ENCODE peak calls at places on chromosomes 2 and 18, in four cellular contexts. One of them, this sample, is unnamed.

GRCh38 chr18:34971313-34971712 is 69.9 kb upstream of the MAPRE2 start:
- DNase-seq in ovary: no peak
- DNase-seq in breast epithelium: no peak
- DNase-seq in PC-3: peak; percentile 35
- DNase-seq in this sample: peak; percentile 5

GRCh38 chr2:31909661-31910060 is 101.1 kb downstream of the MEMO1 start:
- DNase-seq in PC-3: no peak
- DNase-seq in ovary: no peak
- DNase-seq in breast epithelium: no peak
- DNase-seq in this sample: no peak

GRCh38 chr2:165667375-165667774 is 126.7 kb downstream of the GALNT3 start:
- DNase-seq in ovary: no peak
- DNase-seq in breast epithelium: no peak
- DNase-seq in PC-3: no peak
- DNase-seq in this sample: no peak

GRCh38 chr2:197828464-197829135 is 24.2 kb downstream of the PLCL1 start:
- DNase-seq in ovary: no peak
- DNase-seq in PC-3: no peak
- DNase-seq in breast epithelium: no peak
- DNase-seq in this sample: no peak

GRCh38 chr2:9692392-9693137 is 61.8 kb upstream of the YWHAQ start:
- DNase-seq in breast epithelium: no peak
- DNase-seq in PC-3: no peak
- DNase-seq in ovary: no peak
- DNase-seq in this sample: peak; percentile 50

GRCh38 chr18:51337406-51337805 is 139.9 kb upstream of the MEX3C start:
- DNase-seq in PC-3: no peak
- DNase-seq in ovary: no peak
- DNase-seq in breast epithelium: no peak
- DNase-seq in this sample: no peak

GRCh38 chr2:128733450-128733849 is 414.8 kb upstream of the HS6ST1 start:
- DNase-seq in PC-3: no peak
- DNase-seq in ovary: no peak
- DNase-seq in breast epithelium: no peak
- DNase-seq in this sample: no peak

GRCh38 chr18:21183670-21184069 is 58.4 kb upstream of the GREB1L start:
- DNase-seq in PC-3: peak; percentile 50
- DNase-seq in ovary: no peak
- DNase-seq in breast epithelium: no peak
- DNase-seq in this sample: peak; percentile 26

GRCh38 chr2:44061469-44061868 is 65.7 kb upstream of the LRPPRC start:
- DNase-seq in breast epithelium: no peak
- DNase-seq in ovary: no peak
- DNase-seq in PC-3: no peak
- DNase-seq in this sample: no peak

GRCh38 chr2:176066645-176067586 is 16.8 kb downstream of the EVX2 start:
- DNase-seq in breast epithelium: no peak
- DNase-seq in PC-3: no peak
- DNase-seq in ovary: no peak
- DNase-seq in this sample: no peak

GRCh38 chr2:233007739-233008138 is 5.3 kb downstream of the NGEF start:
- DNase-seq in ovary: no peak
- DNase-seq in breast epithelium: peak; percentile 15
- DNase-seq in PC-3: no peak
- DNase-seq in this sample: no peak

GRCh38 chr2:28583899-28584553 is 88.2 kb downstream of the PLB1 start:
- DNase-seq in breast epithelium: no peak
- DNase-seq in PC-3: peak; percentile 97
- DNase-seq in ovary: peak; percentile 68
- DNase-seq in this sample: peak; percentile 98

GRCh38 chr2:239262484-239263230 is 138.2 kb downstream of the HDAC4 start:
- DNase-seq in breast epithelium: no peak
- DNase-seq in ovary: no peak
- DNase-seq in PC-3: no peak
- DNase-seq in this sample: no peak

GRCh38 chr18:44568343-44568742 is 112.3 kb upstream of the SETBP1 start:
- DNase-seq in breast epithelium: no peak
- DNase-seq in PC-3: no peak
- DNase-seq in ovary: no peak
- DNase-seq in this sample: no peak

GRCh38 chr18:26543368-26543767 is 5.0 kb downstream of the KCTD1 start:
- DNase-seq in breast epithelium: no peak
- DNase-seq in ovary: no peak
- DNase-seq in PC-3: no peak
- DNase-seq in this sample: no peak

GRCh38 chr2:85439986-85440385 is 21.5 kb downstream of the SH2D6 start:
- DNase-seq in breast epithelium: no peak
- DNase-seq in PC-3: no peak
- DNase-seq in ovary: no peak
- DNase-seq in this sample: no peak

GRCh38 chr2:27762951-27763906 is 8.3 kb upstream of the MRPL33 start:
- DNase-seq in PC-3: no peak
- DNase-seq in breast epithelium: no peak
- DNase-seq in ovary: no peak
- DNase-seq in this sample: no peak

GRCh38 chr2:39468574-39469331 is 31.7 kb upstream of the MAP4K3 start:
- DNase-seq in ovary: no peak
- DNase-seq in breast epithelium: no peak
- DNase-seq in PC-3: no peak
- DNase-seq in this sample: no peak

GRCh38 chr2:159292157-159292556 is 5.7 kb upstream of the WDSUB1 start:
- DNase-seq in breast epithelium: no peak
- DNase-seq in PC-3: no peak
- DNase-seq in ovary: no peak
- DNase-seq in this sample: no peak

GRCh38 chr2:210086292-210086691 is 83.9 kb downstream of the RPE start:
- DNase-seq in PC-3: peak; percentile 8
- DNase-seq in breast epithelium: no peak
- DNase-seq in ovary: no peak
- DNase-seq in this sample: no peak

GRCh38 chr2:3233877-3234276 is 143.7 kb downstream of the EIPR1 start:
- DNase-seq in breast epithelium: peak; percentile 59
- DNase-seq in PC-3: no peak
- DNase-seq in ovary: no peak
- DNase-seq in this sample: no peak

GRCh38 chr2:210421916-210422315 is 54.6 kb downstream of the LANCL1 start:
- DNase-seq in breast epithelium: no peak
- DNase-seq in PC-3: no peak
- DNase-seq in ovary: no peak
- DNase-seq in this sample: no peak

GRCh38 chr2:183678908-183679307 is 554.7 kb downstream of the NUP35 start:
- DNase-seq in ovary: no peak
- DNase-seq in PC-3: no peak
- DNase-seq in breast epithelium: no peak
- DNase-seq in this sample: no peak

GRCh38 chr2:109355192-109355843 is 226.3 kb downstream of the SH3RF3 start:
- DNase-seq in ovary: no peak
- DNase-seq in PC-3: no peak
- DNase-seq in breast epithelium: no peak
- DNase-seq in this sample: no peak

GRCh38 chr2:28956415-28956826 is 24.7 kb upstream of the TOGARAM2 start:
- DNase-seq in PC-3: no peak
- DNase-seq in ovary: no peak
- DNase-seq in breast epithelium: no peak
- DNase-seq in this sample: peak; percentile 47

GRCh38 chr2:71711470-71711857 is 258.1 kb downstream of the DYSF start:
- DNase-seq in PC-3: peak; percentile 11
- DNase-seq in ovary: no peak
- DNase-seq in breast epithelium: no peak
- DNase-seq in this sample: no peak

GRCh38 chr2:222115296-222115695 is 183.5 kb downstream of the PAX3 start:
- DNase-seq in ovary: no peak
- DNase-seq in PC-3: no peak
- DNase-seq in breast epithelium: no peak
- DNase-seq in this sample: no peak

GRCh38 chr2:231395188-231396057 is at the start of gene B3GNT7:
- DNase-seq in breast epithelium: no peak
- DNase-seq in PC-3: no peak
- DNase-seq in ovary: no peak
- DNase-seq in this sample: no peak

GRCh38 chr2:231392431-231393148 is 2.9 kb upstream of the B3GNT7 start:
- DNase-seq in ovary: no peak
- DNase-seq in breast epithelium: no peak
- DNase-seq in PC-3: no peak
- DNase-seq in this sample: no peak

GRCh38 chr2:231393149-231394131 is 2.1 kb upstream of the B3GNT7 start:
- DNase-seq in ovary: no peak
- DNase-seq in breast epithelium: no peak
- DNase-seq in PC-3: no peak
- DNase-seq in this sample: no peak

GRCh38 chr2:231396058-231396821 is 730 bp downstream of the B3GNT7 start:
- DNase-seq in ovary: no peak
- DNase-seq in PC-3: no peak
- DNase-seq in breast epithelium: no peak
- DNase-seq in this sample: no peak

DNA sequence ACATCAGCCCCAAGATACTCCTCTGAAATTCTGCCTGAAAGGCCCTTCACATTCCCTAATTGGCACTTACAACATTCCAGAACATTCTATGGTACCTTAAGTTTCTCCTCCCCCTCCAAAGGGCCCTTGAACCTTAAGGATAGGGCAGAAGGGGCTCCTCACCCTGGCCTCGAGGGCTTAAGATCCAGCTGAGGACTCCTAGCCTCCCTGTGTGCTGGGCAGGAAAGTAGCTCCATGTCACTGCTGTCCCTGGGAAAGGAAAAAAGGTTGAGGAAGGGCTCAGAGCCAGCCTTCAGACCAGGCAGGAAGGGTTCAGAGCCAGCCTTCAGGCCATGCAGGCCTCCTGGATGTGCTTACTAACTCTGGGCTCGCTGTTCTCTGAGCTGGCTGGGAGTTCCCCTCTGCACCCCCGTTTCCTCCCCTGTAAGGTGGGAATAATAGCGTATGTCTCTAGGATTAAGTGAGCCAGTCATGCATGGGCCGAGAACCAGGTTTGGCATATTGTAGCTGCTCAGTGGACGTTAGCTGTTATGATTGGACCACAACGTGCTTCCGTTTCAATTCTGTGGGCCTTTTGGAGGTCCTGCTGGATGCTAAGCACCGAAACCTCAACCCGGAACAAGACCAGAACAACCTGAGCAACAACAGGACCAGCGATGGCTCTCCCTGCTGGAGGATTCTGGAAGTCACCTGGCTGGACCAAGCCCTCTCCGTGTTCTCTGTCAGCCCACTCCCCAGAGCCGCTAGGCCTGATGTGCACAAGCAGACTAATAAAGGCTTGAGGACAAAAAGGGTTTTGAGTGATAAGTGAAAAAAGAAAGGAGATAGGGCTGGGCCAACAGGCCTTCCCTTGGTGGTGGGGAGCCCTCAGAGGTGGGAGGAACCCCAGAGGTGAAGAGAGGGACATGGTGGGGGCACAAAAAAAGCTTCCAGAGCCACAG is 1.0 kb upstream of the B3GNT7 start:
- DNase-seq in PC-3: peak; percentile 28
- DNase-seq in breast epithelium: no peak
- DNase-seq in ovary: no peak
- DNase-seq in this sample: no peak
- H3K27ac ChIP-seq in PC-3: no peak overlapping the region
- H3K27ac ChIP-seq in breast epithelium: peak overlapping the region; percentile 25
- H3K27ac ChIP-seq in ovary: no peak overlapping the region
- H3K27ac ChIP-seq in this sample: no peak overlapping the region

DNA sequence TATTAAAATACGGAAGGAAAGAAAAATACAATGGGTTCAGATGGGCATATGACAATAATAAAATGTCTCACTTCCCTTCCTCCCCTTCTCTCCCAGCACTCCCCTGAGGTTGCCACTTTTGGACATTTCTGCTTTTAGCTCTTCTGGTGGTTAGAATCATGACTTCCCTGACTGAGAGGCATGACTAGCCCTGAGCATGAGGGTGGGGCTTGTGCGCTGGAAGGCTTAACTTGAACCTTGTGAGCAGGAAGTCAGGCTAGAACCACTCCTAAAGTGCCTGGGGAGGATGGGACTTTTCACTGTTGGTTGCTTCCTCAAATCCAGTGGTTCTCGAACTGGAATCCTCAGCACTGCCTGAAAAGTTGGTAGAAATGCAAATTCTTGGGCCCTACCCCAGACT is 19.7 kb upstream of the ARHGAP25 start:
- DNase-seq in PC-3: no peak
- DNase-seq in ovary: no peak
- DNase-seq in breast epithelium: no peak
- DNase-seq in this sample: no peak
- TF ChIP-seq CTCF in PC-3: no peak
- TF ChIP-seq CTCF in ovary: no peak
- TF ChIP-seq CTCF in breast epithelium: no peak
- TF ChIP-seq CTCF in this sample: no peak

GRCh38 chr18:9746958-9747357 is 38.9 kb downstream of the RAB31 start:
- DNase-seq in PC-3: peak; percentile 77
- DNase-seq in breast epithelium: no peak
- DNase-seq in ovary: no peak
- DNase-seq in this sample: no peak

GRCh38 chr18:9753863-9754262 is 45.8 kb downstream of the RAB31 start:
- DNase-seq in PC-3: no peak
- DNase-seq in ovary: no peak
- DNase-seq in breast epithelium: no peak
- DNase-seq in this sample: no peak

GRCh38 chr18:9751371-9752031 is 43.4 kb downstream of the RAB31 start:
- DNase-seq in ovary: no peak
- DNase-seq in breast epithelium: no peak
- DNase-seq in PC-3: no peak
- DNase-seq in this sample: no peak

GRCh38 chr18:9750112-9750511 is 42.0 kb downstream of the RAB31 start:
- DNase-seq in ovary: no peak
- DNase-seq in breast epithelium: no peak
- DNase-seq in PC-3: no peak
- DNase-seq in this sample: no peak

DNA sequence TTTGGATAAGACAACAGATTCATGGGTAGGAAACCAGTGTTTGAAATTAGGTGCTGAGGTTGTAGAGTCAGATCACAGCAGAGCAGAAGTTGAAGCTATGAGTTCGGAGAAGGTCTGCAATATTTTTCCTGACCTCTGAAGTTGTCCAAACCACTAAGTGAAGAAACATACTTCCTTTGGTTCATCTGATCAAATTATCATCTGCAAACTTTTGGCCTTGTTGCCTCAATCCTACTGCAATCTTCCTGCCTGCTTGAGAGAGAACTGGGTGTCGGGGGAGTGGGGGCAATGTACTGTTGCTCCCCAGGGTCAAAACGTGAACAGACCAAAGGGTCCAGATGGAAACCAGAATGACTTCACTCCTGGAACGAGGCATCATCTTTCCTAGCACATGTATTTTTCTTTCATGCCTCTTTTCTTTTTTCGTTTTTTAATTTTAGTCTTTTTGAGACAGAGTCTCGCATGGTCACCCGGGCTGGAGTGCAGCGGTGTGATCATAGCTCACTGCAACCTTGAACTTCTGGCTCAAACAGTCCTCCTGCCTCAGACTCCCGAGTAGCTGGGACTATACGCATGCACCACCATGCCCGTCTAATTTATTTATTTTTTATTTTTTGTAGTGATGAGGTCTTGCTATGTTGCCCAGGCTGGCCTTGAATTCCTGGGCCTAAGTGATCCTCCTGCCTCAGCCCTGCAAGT is 42.7 kb downstream of the RAB31 start:
- DNase-seq in breast epithelium: no peak
- DNase-seq in ovary: no peak
- DNase-seq in PC-3: no peak
- DNase-seq in this sample: no peak
- H3K27ac ChIP-seq in breast epithelium: no peak overlapping the region
- H3K27ac ChIP-seq in ovary: no peak overlapping the region
- H3K27ac ChIP-seq in PC-3: no peak overlapping the region
- H3K27ac ChIP-seq in this sample: no peak overlapping the region

GRCh38 chr2:68901199-68901515 is 30.0 kb upstream of the BMP10 start:
- DNase-seq in PC-3: peak; percentile 16
- DNase-seq in breast epithelium: no peak
- DNase-seq in ovary: no peak
- DNase-seq in this sample: no peak
- TF ChIP-seq CTCF in PC-3: peak; percentile 43
- TF ChIP-seq CTCF in breast epithelium: no peak
- TF ChIP-seq CTCF in ovary: no peak
- TF ChIP-seq CTCF in this sample: no peak

This sample was measured in RWPE1.